ENCODE peak calls at places on chromosomes 2 and 18, in nine cellular contexts. D is body of pancreas; X is B cell; M is sigmoid colon; P is adrenal gland; W is CD8-positive, alpha-beta T cell; L is GM13977; T is A549; E is AG10803. F is an unnamed sample.

GRCh38 chr2:16168506-16169264 is 228.3 kb downstream of the MYCN start:
- DNase-seq in D (no peak), X (no peak), M (no peak), P (no peak), W (no peak), L (no peak), T (no peak), E (no peak), F (no peak)

GRCh38 chr2:58240595-58240937 is 559 bp downstream of the FANCL start:
- DNase-seq in D (no peak), X (no peak), M (no peak), P (no peak), W (no peak), L (no peak), T (no peak), E (peak; percentile 2), F (no peak)

GRCh38 chr18:32612651-32613050 is 142.0 kb upstream of the GAREM1 start:
- DNase-seq in D (no peak), X (no peak), M (no peak), P (no peak), W (no peak), L (no peak), T (no peak), E (no peak), F (no peak)

GRCh38 chr2:133457862-133458261 is 110.4 kb downstream of the NCKAP5 start:
- DNase-seq in D (no peak), X (no peak), M (no peak), P (no peak), W (no peak), L (no peak), T (no peak), E (no peak), F (no peak)

GRCh38 chr2:11156396-11157075 is 1.3 kb downstream of the SLC66A3 start:
- DNase-seq in D (no peak), X (no peak), M (no peak), P (no peak), W (no peak), L (peak; percentile 15), T (no peak), E (no peak), F (no peak)

GRCh38 chr2:205270689-205271088 is 411.6 kb upstream of the NRP2 start:
- DNase-seq in D (peak; percentile 12), X (no peak), M (no peak), P (no peak), W (no peak), L (no peak), T (no peak), E (no peak), F (no peak)

GRCh38 chr2:240636563-240637115 is 11.4 kb downstream of the GPR35 start:
- DNase-seq in D (no peak), X (no peak), M (peak; percentile 40), P (no peak), W (no peak), L (no peak), T (no peak), E (no peak), F (no peak)

GRCh38 chr2:151766421-151767153 is 32.3 kb upstream of the NEB start:
- DNase-seq in D (no peak), X (peak; percentile 50), M (no peak), P (no peak), W (no peak), L (peak; percentile 40), T (no peak), E (no peak), F (peak; percentile 56)

GRCh38 chr2:55150834-55151233 is 81.3 kb downstream of the CLHC1 start:
- DNase-seq in D (no peak), X (peak; percentile 77), M (no peak), P (no peak), W (no peak), L (no peak), T (no peak), E (no peak), F (peak; percentile 64)

GRCh38 chr2:239361311-239361642 is 39.5 kb downstream of the HDAC4 start:
- DNase-seq in D (no peak), X (no peak), M (peak; percentile 59), P (peak; percentile 25), W (no peak), L (no peak), T (no peak), E (peak; percentile 33), F (no peak)

DNA sequence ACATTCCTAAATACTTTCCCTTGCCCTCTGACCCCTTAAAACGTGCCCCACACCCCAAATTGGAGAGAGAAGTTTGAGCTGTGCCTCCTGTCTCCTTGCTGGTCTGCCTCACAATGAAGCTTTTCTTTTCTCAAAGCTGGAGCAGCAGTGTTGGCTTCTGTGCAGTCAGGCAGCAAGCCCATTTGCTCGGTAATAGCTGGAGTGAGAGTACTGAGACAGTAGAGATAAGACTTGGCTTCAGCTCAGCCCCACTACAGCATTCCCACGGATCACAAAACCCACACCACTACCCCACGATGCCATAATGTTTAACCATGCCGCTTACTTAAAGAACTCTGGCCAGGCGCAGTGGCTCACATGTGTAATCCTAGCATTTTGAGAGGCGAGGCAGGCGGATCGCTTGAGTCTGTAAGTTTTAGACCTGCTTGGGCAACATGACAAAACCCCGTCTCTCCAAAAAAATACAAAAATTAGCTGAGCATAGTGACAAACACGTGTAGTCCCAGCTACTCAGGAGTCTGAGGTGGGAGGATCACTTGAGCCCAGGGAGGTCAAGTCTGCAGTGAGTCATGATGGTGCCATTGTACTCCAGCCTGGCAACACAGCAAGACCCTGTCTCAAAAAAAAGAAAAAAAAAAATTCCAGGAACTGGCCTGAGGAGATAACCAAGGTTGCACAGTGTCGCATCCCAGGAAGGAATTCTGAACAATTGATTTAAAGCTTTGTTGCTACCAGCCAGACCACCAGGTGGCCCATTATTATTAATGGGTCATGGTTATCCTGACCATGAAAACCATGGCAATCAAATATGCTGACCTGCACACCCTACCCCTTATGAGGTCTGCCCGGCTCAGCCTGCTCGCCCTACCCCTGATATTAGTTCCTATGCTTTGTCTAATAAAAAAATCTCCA is 73.3 kb downstream of the NCAPH start:
- DNase-seq in D (peak; percentile 67), X (no peak), M (no peak), P (peak; percentile 32), W (no peak), L (no peak), T (peak; percentile 26), E (no peak), F (no peak)
- TF ChIP-seq CTCF in D (no peak), X (peak; percentile 20), M (no peak), P (no peak), W (no peak), L (no peak), T (peak; percentile 28), E (no peak), F (peak; percentile 8)

GRCh38 chr2:85244798-85245197 is 83.0 kb downstream of the TGOLN2 start:
- DNase-seq in D (no peak), X (no peak), M (no peak), P (no peak), W (no peak), L (no peak), T (no peak), E (no peak), F (no peak)
- TF ChIP-seq CTCF in D (no peak), X (no peak), M (no peak), P (no peak), W (no peak), L (no peak), T (no peak), E (no peak), F (no peak)

GRCh38 chr2:45028276-45028675 is 19.0 kb upstream of the SIX2 start:
- DNase-seq in D (no peak), X (no peak), M (no peak), P (no peak), W (no peak), L (no peak), T (peak; percentile 32), E (no peak), F (no peak)

GRCh38 chr2:45029215-45029614 is 20.0 kb upstream of the SIX2 start:
- DNase-seq in D (no peak), X (no peak), M (no peak), P (no peak), W (no peak), L (no peak), T (no peak), E (peak; percentile 15), F (no peak)

GRCh38 chr2:45027051-45027450 is 17.8 kb upstream of the SIX2 start:
- DNase-seq in D (no peak), X (no peak), M (no peak), P (no peak), W (no peak), L (no peak), T (no peak), E (no peak), F (no peak)

GRCh38 chr2:45020439-45020838 is 11.2 kb upstream of the SIX2 start:
- DNase-seq in D (no peak), X (no peak), M (no peak), P (no peak), W (no peak), L (no peak), T (no peak), E (no peak), F (no peak)

GRCh38 chr2:45024600-45025291 is 15.5 kb upstream of the SIX2 start:
- DNase-seq in D (peak; percentile 71), X (no peak), M (no peak), P (peak; percentile 28), W (no peak), L (no peak), T (peak; percentile 89), E (peak; percentile 90), F (no peak)
- TF ChIP-seq CTCF in D (peak; percentile 39), X (no peak), M (no peak), P (no peak), W (no peak), L (peak; percentile 27), T (peak; percentile 70), E (peak; percentile 31), F (no peak)

GRCh38 chr2:25697559-25698341 is 24.4 kb upstream of the DTNB start:
- DNase-seq in D (no peak), X (no peak), M (no peak), P (no peak), W (no peak), L (no peak), T (no peak), E (no peak), F (no peak)

GRCh38 chr2:25698752-25699151 is 25.4 kb upstream of the DTNB start:
- DNase-seq in D (no peak), X (no peak), M (no peak), P (no peak), W (no peak), L (no peak), T (no peak), E (no peak), F (no peak)

GRCh38 chr2:25699206-25699605 is 25.8 kb upstream of the DTNB start:
- DNase-seq in D (no peak), X (no peak), M (no peak), P (no peak), W (no peak), L (no peak), T (no peak), E (no peak), F (no peak)

GRCh38 chr2:25701801-25702200 is 28.4 kb upstream of the DTNB start:
- DNase-seq in D (no peak), X (no peak), M (no peak), P (no peak), W (no peak), L (no peak), T (no peak), E (no peak), F (no peak)

DNA sequence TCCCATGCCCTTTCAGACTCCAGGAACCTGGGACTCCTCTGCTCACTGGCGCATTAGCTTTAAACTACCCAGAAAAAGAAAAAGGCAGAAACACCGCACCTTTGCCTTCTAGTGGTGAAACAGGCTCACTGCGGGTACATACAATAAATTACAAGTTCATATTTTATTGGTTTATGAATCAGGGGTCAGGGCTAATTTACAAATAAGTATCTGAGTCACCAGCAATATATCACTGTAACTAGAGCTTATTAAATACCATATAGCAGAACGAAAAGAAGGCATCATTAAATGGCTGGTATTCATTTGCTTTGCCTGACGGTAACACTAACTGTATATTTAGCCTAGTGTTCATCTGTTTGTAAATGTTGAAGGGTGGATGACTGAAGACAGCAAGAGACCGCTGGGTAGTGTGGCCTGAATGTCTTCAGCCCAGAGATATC is 26.9 kb upstream of the DTNB start:
- DNase-seq in D (peak; percentile 47), X (peak; percentile 44), M (no peak), P (peak; percentile 30), W (peak; percentile 28), L (peak; percentile 51), T (peak; percentile 70), E (peak; percentile 42), F (peak; percentile 52)
- TF ChIP-seq CTCF in D (peak; percentile 71), X (peak; percentile 80), M (peak; percentile 48), P (peak; percentile 74), W (peak; percentile 76), L (peak; percentile 60), T (peak; percentile 68), E (peak; percentile 76), F (peak; percentile 71)